ENCODE peak calls at places on chromosomes 2 and 18, in seven cellular contexts. J is stomach, D is GM12878, E is K562, K is astrocyte, S is neural progenitor cell, R is OCI-LY7. L is an unnamed sample.

GRCh38 chr2:218860950-218861381 is 1.4 kb downstream of the WNT6 start:
- DNase-seq in J (no peak), D (no peak), E (peak; percentile 43), K (peak; percentile 60), S (peak; percentile 97), R (peak; percentile 29), L (peak; percentile 20)

GRCh38 chr2:86518498-86518897 is 44.7 kb downstream of the CHMP3 start:
- DNase-seq in J (no peak), D (no peak), E (no peak), K (no peak), S (peak; percentile 43), R (peak; percentile 4), L (no peak)

GRCh38 chr2:159129301-159129700 is 157.2 kb downstream of the WDSUB1 start:
- DNase-seq in J (no peak), D (no peak), E (no peak), K (no peak), S (no peak), R (no peak), L (no peak)

GRCh38 chr2:159600752-159601151 is 15.6 kb downstream of the BAZ2B start:
- DNase-seq in J (no peak), D (no peak), E (no peak), K (peak; percentile 83), S (no peak), R (no peak), L (no peak)

GRCh38 chr2:109256921-109257320 is 127.9 kb downstream of the SH3RF3 start:
- DNase-seq in J (no peak), D (no peak), E (no peak), K (peak; percentile 18), S (no peak), R (no peak), L (no peak)

GRCh38 chr2:169694894-169695260 is 608 bp downstream of the PHOSPHO2 start:
- DNase-seq in J (no peak), D (no peak), E (no peak), K (no peak), S (no peak), R (no peak), L (no peak)

GRCh38 chr2:231326404-231326803 is 69.1 kb upstream of the B3GNT7 start:
- DNase-seq in J (no peak), D (no peak), E (no peak), K (no peak), S (no peak), R (no peak), L (no peak)

GRCh38 chr2:155418753-155419152 is 720.3 kb downstream of the KCNJ3 start:
- DNase-seq in J (no peak), D (no peak), E (no peak), K (no peak), S (no peak), R (no peak), L (no peak)

GRCh38 chr18:58630071-58630470 is 1.2 kb upstream of the ALPK2 start:
- DNase-seq in J (no peak), D (no peak), E (no peak), K (no peak), S (no peak), R (no peak), L (no peak)

GRCh38 chr2:112026509-112026908 is 28.6 kb upstream of the TMEM87B start:
- DNase-seq in J (no peak), D (no peak), E (peak; percentile 37), K (no peak), S (no peak), R (no peak), L (no peak)

GRCh38 chr2:12718662-12719399 is 2.1 kb downstream of the TRIB2 start:
- DNase-seq in J (no peak), D (no peak), E (peak; percentile 25), K (no peak), S (peak; percentile 88), R (peak; percentile 17), L (no peak)

GRCh38 chr2:189613650-189614420 is 33.2 kb upstream of the SLC40A1 start:
- DNase-seq in J (no peak), D (no peak), E (no peak), K (peak; percentile 54), S (no peak), R (no peak), L (peak; percentile 65)

GRCh38 chr2:112814278-112814677 is 22.3 kb downstream of the IL1B start:
- DNase-seq in J (no peak), D (no peak), E (no peak), K (no peak), S (peak; percentile 11), R (no peak), L (no peak)

GRCh38 chr2:153967248-153967973 is 95.7 kb downstream of the GALNT13 start:
- DNase-seq in J (no peak), D (no peak), E (no peak), K (no peak), S (peak; percentile 48), R (no peak), L (no peak)

GRCh38 chr2:239177908-239178307 is 222.9 kb downstream of the HDAC4 start:
- DNase-seq in J (no peak), D (no peak), E (no peak), K (no peak), S (no peak), R (no peak), L (peak; percentile 10)

GRCh38 chr2:225598922-225599321 is 199.4 kb downstream of the NYAP2 start:
- DNase-seq in J (no peak), D (no peak), E (no peak), K (peak; percentile 28), S (no peak), R (no peak), L (no peak)

GRCh38 chr18:21264651-21265050 is 22.6 kb downstream of the GREB1L start:
- DNase-seq in J (no peak), D (no peak), E (no peak), K (peak; percentile 64), S (peak; percentile 81), R (no peak), L (no peak)

DNA sequence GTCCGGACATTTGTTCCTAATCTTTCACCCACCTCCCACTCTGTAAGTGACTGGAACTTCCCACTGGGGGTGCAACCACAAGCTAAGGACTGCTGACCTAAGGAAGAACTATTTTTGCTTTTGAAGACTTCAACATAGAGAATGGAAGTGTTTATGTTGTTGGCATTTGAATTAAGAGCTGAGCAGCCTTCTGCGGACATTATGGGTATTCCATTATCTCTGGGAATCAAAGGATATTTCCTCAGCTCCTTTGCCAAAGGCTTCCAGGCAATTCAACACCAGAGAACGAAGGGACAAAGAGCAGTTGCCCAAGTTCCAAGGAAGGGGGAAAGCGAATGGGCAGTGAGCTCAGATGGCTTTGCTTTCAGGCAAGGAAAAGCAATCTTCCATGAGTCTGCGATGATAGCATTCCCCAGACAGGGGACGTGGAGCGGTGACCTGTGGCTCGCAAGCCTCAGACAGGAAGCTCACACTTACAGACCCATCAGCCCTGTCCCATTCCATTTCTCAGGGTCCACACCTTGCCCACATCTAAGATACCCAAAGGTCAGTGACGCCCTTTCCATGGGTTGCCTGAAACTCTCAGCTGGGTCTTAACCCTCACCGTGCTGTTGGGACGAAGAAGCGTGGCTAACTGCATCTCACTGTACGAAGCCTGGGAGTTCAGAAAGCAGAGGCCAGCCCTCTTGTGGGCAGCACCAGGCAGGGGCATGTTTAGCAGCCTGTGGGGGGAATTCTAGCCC is 116.8 kb downstream of the COPS8 start:
- DNase-seq in J (peak; percentile 8), D (no peak), E (no peak), K (no peak), S (no peak), R (no peak), L (no peak)
- H3K4me1 ChIP-seq in J (peaks cover 4% of the 10 kb centered on the region), D (no peaks in the 10 kb centered on the region), E (peaks cover 11% of the 10 kb centered on the region), K (peaks cover 58% of the 10 kb centered on the region), S (peaks cover 9% of the 10 kb centered on the region), R (peaks cover 6% of the 10 kb centered on the region), L (peaks cover 9% of the 10 kb centered on the region)

DNA sequence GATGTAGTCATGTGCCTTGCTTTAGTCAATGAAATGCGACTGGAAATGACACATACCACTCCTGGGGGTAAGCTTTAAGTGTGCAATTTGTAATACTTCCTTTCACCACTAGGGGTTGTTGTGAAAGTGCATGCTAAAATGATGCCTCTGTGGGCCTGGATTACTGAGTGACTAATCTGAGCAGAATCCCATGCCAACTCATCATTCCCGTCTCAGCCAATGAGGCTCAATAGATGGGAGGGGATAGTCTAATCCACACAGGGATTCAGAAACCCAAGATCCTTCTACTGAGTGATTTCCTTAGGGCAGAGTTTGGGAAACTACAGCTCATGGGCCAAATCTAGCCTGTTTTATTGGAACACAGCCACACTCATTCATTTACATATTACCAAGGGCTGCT is 54.0 kb downstream of the HRH4 start:
- DNase-seq in J (no peak), D (no peak), E (peak; percentile 77), K (peak; percentile 22), S (peak; percentile 52), R (peak; percentile 60), L (no peak)
- TF ChIP-seq CTCF in J (no peak), D (peak; percentile 67), E (peak; percentile 75), K (peak; percentile 46), S (peak; percentile 64), R (peak; percentile 82), L (no peak)

DNA sequence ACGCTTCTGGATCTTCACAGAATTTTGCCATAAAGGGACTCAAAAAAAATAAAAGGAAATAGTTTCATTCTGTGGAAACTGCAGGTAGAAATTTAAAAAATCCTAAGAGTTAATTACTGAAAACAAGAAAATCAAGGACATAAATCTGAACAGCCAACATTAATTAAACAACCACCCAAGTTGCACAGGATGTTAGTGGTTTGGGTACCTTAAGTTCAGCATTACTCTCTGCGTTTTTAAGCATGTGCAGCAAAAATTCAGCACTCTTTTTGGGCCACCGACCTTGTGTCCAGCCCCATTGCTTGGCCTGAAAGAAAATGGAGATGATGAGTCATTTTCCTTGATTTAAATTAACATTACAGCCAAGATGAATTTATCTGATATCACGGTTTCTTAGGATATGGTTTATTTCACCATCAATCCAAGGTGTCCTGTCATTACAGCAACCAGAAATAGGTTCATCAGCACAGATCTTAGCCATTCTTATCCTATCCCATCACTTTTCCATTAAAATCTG is 3.3 kb upstream of the C18orf32 start:
- DNase-seq in J (no peak), D (no peak), E (no peak), K (peak; percentile 23), S (no peak), R (no peak), L (no peak)
- H3K4me1 ChIP-seq in J (peaks cover 25% of the 10 kb centered on the region), D (peaks cover 9% of the 10 kb centered on the region), E (peaks cover 6% of the 10 kb centered on the region), K (peaks cover 35% of the 10 kb centered on the region), S (peaks cover 52% of the 10 kb centered on the region), R (peaks cover 48% of the 10 kb centered on the region), L (peaks cover 37% of the 10 kb centered on the region)

GRCh38 chr2:84882415-84882738 is 1.5 kb upstream of the TRABD2A start:
- DNase-seq in J (no peak), D (no peak), E (no peak), K (no peak), S (no peak), R (no peak), L (no peak)
- TF ChIP-seq CTCF in J (no peak), D (no peak), E (no peak), K (no peak), S (no peak), R (peak; percentile 39), L (no peak)

L was measured in gastrocnemius medialis.